ENCODE peak calls at places on chromosome 22, in four cellular contexts. One of them, this sample, is unnamed.

GRCh38 chr22:43213066-43213465 is 26.1 kb upstream of the TTLL12 start:
- DNase-seq in amniotic stem cell: no peak
- DNase-seq in GM04503: no peak
- DNase-seq in stimulated activated CD4-positive, alpha-beta T cell treated with anti-CD3 and anti-CD28 coated beads, Interleukin-1b, Interleukin-23, amount 100 ng/mL, for 1 hour: no peak
- DNase-seq in this sample: no peak

GRCh38 chr22:22460635-22461034 is 47.9 kb downstream of the ZNF280B start:
- DNase-seq in GM04503: no peak
- DNase-seq in stimulated activated CD4-positive, alpha-beta T cell treated with anti-CD3 and anti-CD28 coated beads, Interleukin-1b, Interleukin-23, amount 100 ng/mL, for 1 hour: no peak
- DNase-seq in amniotic stem cell: no peak
- DNase-seq in this sample: no peak

GRCh38 chr22:47589271-47590250 is 827.1 kb downstream of the TBC1D22A start:
- DNase-seq in amniotic stem cell: no peak
- DNase-seq in stimulated activated CD4-positive, alpha-beta T cell treated with anti-CD3 and anti-CD28 coated beads, Interleukin-1b, Interleukin-23, amount 100 ng/mL, for 1 hour: no peak
- DNase-seq in GM04503: no peak
- DNase-seq in this sample: no peak

GRCh38 chr22:40560551-40560950 is 76.0 kb downstream of the MRTFA start:
- DNase-seq in GM04503: no peak
- DNase-seq in stimulated activated CD4-positive, alpha-beta T cell treated with anti-CD3 and anti-CD28 coated beads, Interleukin-1b, Interleukin-23, amount 100 ng/mL, for 1 hour: no peak
- DNase-seq in amniotic stem cell: no peak
- DNase-seq in this sample: no peak

GRCh38 chr22:37219534-37219933 is 7.3 kb upstream of the SSTR3 start:
- DNase-seq in stimulated activated CD4-positive, alpha-beta T cell treated with anti-CD3 and anti-CD28 coated beads, Interleukin-1b, Interleukin-23, amount 100 ng/mL, for 1 hour: no peak
- DNase-seq in GM04503: no peak
- DNase-seq in amniotic stem cell: no peak
- DNase-seq in this sample: no peak

GRCh38 chr22:43488937-43489336 is 77.1 kb downstream of the MPPED1 start:
- DNase-seq in GM04503: no peak
- DNase-seq in amniotic stem cell: no peak
- DNase-seq in stimulated activated CD4-positive, alpha-beta T cell treated with anti-CD3 and anti-CD28 coated beads, Interleukin-1b, Interleukin-23, amount 100 ng/mL, for 1 hour: no peak
- DNase-seq in this sample: no peak

GRCh38 chr22:19851291-19852176 is 3.1 kb downstream of the GNB1L start:
- DNase-seq in GM04503: no peak
- DNase-seq in stimulated activated CD4-positive, alpha-beta T cell treated with anti-CD3 and anti-CD28 coated beads, Interleukin-1b, Interleukin-23, amount 100 ng/mL, for 1 hour: no peak
- DNase-seq in amniotic stem cell: no peak
- DNase-seq in this sample: no peak

GRCh38 chr22:26884921-26885320 is 227.5 kb downstream of the MIAT start:
- DNase-seq in amniotic stem cell: no peak
- DNase-seq in stimulated activated CD4-positive, alpha-beta T cell treated with anti-CD3 and anti-CD28 coated beads, Interleukin-1b, Interleukin-23, amount 100 ng/mL, for 1 hour: no peak
- DNase-seq in GM04503: no peak
- DNase-seq in this sample: no peak

GRCh38 chr22:36350751-36351594 is 36.8 kb downstream of the MYH9 start:
- DNase-seq in amniotic stem cell: no peak
- DNase-seq in GM04503: no peak
- DNase-seq in stimulated activated CD4-positive, alpha-beta T cell treated with anti-CD3 and anti-CD28 coated beads, Interleukin-1b, Interleukin-23, amount 100 ng/mL, for 1 hour: no peak
- DNase-seq in this sample: no peak

GRCh38 chr22:29393019-29393608 is 4.7 kb upstream of the AP1B1 start:
- DNase-seq in amniotic stem cell: no peak
- DNase-seq in GM04503: no peak
- DNase-seq in stimulated activated CD4-positive, alpha-beta T cell treated with anti-CD3 and anti-CD28 coated beads, Interleukin-1b, Interleukin-23, amount 100 ng/mL, for 1 hour: no peak
- DNase-seq in this sample: no peak

GRCh38 chr22:19115628-19116027 is 6.6 kb downstream of the DGCR2 start:
- DNase-seq in stimulated activated CD4-positive, alpha-beta T cell treated with anti-CD3 and anti-CD28 coated beads, Interleukin-1b, Interleukin-23, amount 100 ng/mL, for 1 hour: no peak
- DNase-seq in amniotic stem cell: no peak
- DNase-seq in GM04503: no peak
- DNase-seq in this sample: no peak

GRCh38 chr22:48513446-48513845 is 1314.2 kb downstream of the BRD1 start:
- DNase-seq in stimulated activated CD4-positive, alpha-beta T cell treated with anti-CD3 and anti-CD28 coated beads, Interleukin-1b, Interleukin-23, amount 100 ng/mL, for 1 hour: no peak
- DNase-seq in GM04503: no peak
- DNase-seq in amniotic stem cell: no peak
- DNase-seq in this sample: no peak

GRCh38 chr22:28015676-28016601 is 96.9 kb upstream of the PITPNB start:
- DNase-seq in GM04503: no peak
- DNase-seq in amniotic stem cell: no peak
- DNase-seq in stimulated activated CD4-positive, alpha-beta T cell treated with anti-CD3 and anti-CD28 coated beads, Interleukin-1b, Interleukin-23, amount 100 ng/mL, for 1 hour: no peak
- DNase-seq in this sample: no peak

This sample was measured in immature natural killer cell.